ENCODE peak calls at places on chromosomes 6 and 20, in four cellular contexts. One of them, this sample, is unnamed.

GRCh38 chr20:60352580-60352979 is 394.4 kb downstream of the CDH26 start:
- DNase-seq in GM23248: no peak
- DNase-seq in Peyer's patch: no peak
- DNase-seq in PC-3: no peak
- DNase-seq in this sample: no peak

GRCh38 chr6:46500382-46500781 is 9.1 kb upstream of the RCAN2 start:
- DNase-seq in GM23248: no peak
- DNase-seq in Peyer's patch: no peak
- DNase-seq in PC-3: no peak
- DNase-seq in this sample: no peak

GRCh38 chr6:143061597-143062385 is 1.1 kb downstream of the AIG1 start:
- DNase-seq in Peyer's patch: no peak
- DNase-seq in GM23248: peak; percentile 50
- DNase-seq in PC-3: no peak
- DNase-seq in this sample: no peak

GRCh38 chr6:145310116-145310515 is 425.2 kb downstream of the EPM2A start:
- DNase-seq in PC-3: peak; percentile 26
- DNase-seq in Peyer's patch: no peak
- DNase-seq in GM23248: peak; percentile 82
- DNase-seq in this sample: no peak

GRCh38 chr6:11035961-11036360 is 8.1 kb downstream of the ELOVL2 start:
- DNase-seq in Peyer's patch: no peak
- DNase-seq in PC-3: no peak
- DNase-seq in GM23248: no peak
- DNase-seq in this sample: no peak

GRCh38 chr6:167350731-167351655 is 26.1 kb downstream of the TTLL2 start:
- DNase-seq in PC-3: peak; percentile 19
- DNase-seq in Peyer's patch: peak; percentile 76
- DNase-seq in GM23248: peak; percentile 46
- DNase-seq in this sample: no peak

GRCh38 chr6:105596284-105596755 is 193.4 kb upstream of the PREP start:
- DNase-seq in Peyer's patch: no peak
- DNase-seq in GM23248: peak; percentile 95
- DNase-seq in PC-3: peak; percentile 95
- DNase-seq in this sample: no peak

GRCh38 chr6:56021943-56022342 is 146.6 kb upstream of the BMP5 start:
- DNase-seq in Peyer's patch: no peak
- DNase-seq in PC-3: peak; percentile 47
- DNase-seq in GM23248: no peak
- DNase-seq in this sample: no peak

GRCh38 chr6:41315943-41316342 is 19.5 kb upstream of the NCR2 start:
- DNase-seq in Peyer's patch: no peak
- DNase-seq in PC-3: no peak
- DNase-seq in GM23248: no peak
- DNase-seq in this sample: no peak

GRCh38 chr6:119256978-119257462 is 92.5 kb downstream of the MAN1A1 start:
- DNase-seq in GM23248: no peak
- DNase-seq in Peyer's patch: no peak
- DNase-seq in PC-3: no peak
- DNase-seq in this sample: no peak

GRCh38 chr20:16479666-16480065 is 93.6 kb downstream of the KIF16B start:
- DNase-seq in Peyer's patch: no peak
- DNase-seq in PC-3: no peak
- DNase-seq in GM23248: no peak
- DNase-seq in this sample: no peak

GRCh38 chr6:139296927-139297326 is 5.1 kb upstream of the TXLNB start:
- DNase-seq in Peyer's patch: no peak
- DNase-seq in GM23248: peak; percentile 64
- DNase-seq in PC-3: peak; percentile 66
- DNase-seq in this sample: no peak

GRCh38 chr20:50292324-50293243 is 102.0 kb downstream of the CEBPB start:
- DNase-seq in PC-3: peak; percentile 72
- DNase-seq in GM23248: peak; percentile 94
- DNase-seq in Peyer's patch: peak; percentile 47
- DNase-seq in this sample: peak; percentile 87

GRCh38 chr6:6218246-6219085 is 102.0 kb downstream of the F13A1 start:
- DNase-seq in PC-3: peak; percentile 43
- DNase-seq in GM23248: peak; percentile 92
- DNase-seq in Peyer's patch: no peak
- DNase-seq in this sample: no peak

GRCh38 chr6:37432916-37433656 is at the start of gene CMTR1:
- DNase-seq in Peyer's patch: peak; percentile 94
- DNase-seq in PC-3: peak; percentile 93
- DNase-seq in GM23248: peak; percentile 95
- DNase-seq in this sample: peak; percentile 68

GRCh38 chr6:313917-314316 is 21.6 kb downstream of the DUSP22 start:
- DNase-seq in PC-3: no peak
- DNase-seq in GM23248: no peak
- DNase-seq in Peyer's patch: no peak
- DNase-seq in this sample: no peak

GRCh38 chr6:96926425-96926824 is 1.9 kb downstream of the KLHL32 start:
- DNase-seq in PC-3: no peak
- DNase-seq in Peyer's patch: no peak
- DNase-seq in GM23248: no peak
- DNase-seq in this sample: no peak

GRCh38 chr20:62009322-62009721 is 56.4 kb downstream of the TAF4 start:
- DNase-seq in Peyer's patch: no peak
- DNase-seq in GM23248: no peak
- DNase-seq in PC-3: no peak
- DNase-seq in this sample: no peak
- H3K36me3 ChIP-seq in Peyer's patch: peaks cover 75% of the 10 kb centered on the region
- H3K36me3 ChIP-seq in GM23248: peaks cover 6% of the 10 kb centered on the region
- H3K36me3 ChIP-seq in PC-3: peaks cover 15% of the 10 kb centered on the region
- H3K36me3 ChIP-seq in this sample: peaks cover 46% of the 10 kb centered on the region

DNA sequence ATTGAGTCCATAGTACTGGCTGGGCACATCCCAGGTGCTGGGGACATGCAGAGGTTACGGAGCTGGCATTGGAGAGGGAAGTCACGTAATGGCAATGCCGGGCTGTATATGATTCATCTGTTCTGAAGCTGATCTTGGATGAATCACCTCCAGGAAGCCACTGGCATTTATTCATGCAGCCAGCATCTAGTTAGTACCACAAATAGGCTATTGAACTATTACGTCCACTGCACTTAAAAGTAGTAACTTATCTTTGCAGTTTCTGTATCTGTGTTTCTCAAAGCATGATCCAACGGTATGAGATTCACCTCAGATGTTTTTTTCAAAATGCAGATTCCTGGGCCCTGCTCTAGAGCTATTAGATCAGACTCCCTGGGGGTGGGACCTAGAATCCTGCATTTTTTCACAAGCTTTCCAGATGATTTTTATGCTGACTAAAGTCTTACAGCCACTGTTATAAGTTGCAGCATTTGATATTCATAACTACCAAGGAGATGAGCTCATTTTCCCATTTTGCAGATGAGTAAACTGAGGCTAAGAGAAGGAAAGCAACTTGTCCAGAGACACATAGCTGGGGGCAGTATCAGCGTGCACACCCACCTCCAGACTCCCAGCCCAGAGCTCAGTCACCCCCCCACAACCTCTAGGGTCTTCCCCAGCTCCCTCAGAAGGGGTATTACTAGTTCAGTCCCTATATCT is 44.0 kb upstream of the ID1 start:
- DNase-seq in Peyer's patch: no peak
- DNase-seq in GM23248: peak; percentile 98
- DNase-seq in PC-3: peak; percentile 96
- DNase-seq in this sample: peak; percentile 61
- H3K27ac ChIP-seq in Peyer's patch: peak overlapping the region; percentile 42
- H3K27ac ChIP-seq in GM23248: peak overlapping the region; percentile 99
- H3K27ac ChIP-seq in PC-3: peak overlapping the region; percentile 95
- H3K27ac ChIP-seq in this sample: peak overlapping the region; percentile 87

GRCh38 chr6:34285571-34285970 is 36.8 kb upstream of the SMIM29 start:
- DNase-seq in GM23248: no peak
- DNase-seq in PC-3: no peak
- DNase-seq in Peyer's patch: no peak
- DNase-seq in this sample: no peak
- H3K4me1 ChIP-seq in GM23248: peaks cover 6% of the 10 kb centered on the region
- H3K4me1 ChIP-seq in PC-3: no peaks in the 10 kb centered on the region
- H3K4me1 ChIP-seq in Peyer's patch: no peaks in the 10 kb centered on the region
- H3K4me1 ChIP-seq in this sample: peaks cover 10% of the 10 kb centered on the region

GRCh38 chr6:17650910-17651309 is 50.8 kb downstream of the FAM8A1 start:
- DNase-seq in PC-3: no peak
- DNase-seq in Peyer's patch: no peak
- DNase-seq in GM23248: no peak
- DNase-seq in this sample: no peak

GRCh38 chr6:17656092-17656491 is 50.6 kb downstream of the NUP153 start:
- DNase-seq in PC-3: no peak
- DNase-seq in Peyer's patch: no peak
- DNase-seq in GM23248: peak; percentile 15
- DNase-seq in this sample: no peak

GRCh38 chr6:17653198-17653881 is 53.2 kb downstream of the FAM8A1 start:
- DNase-seq in Peyer's patch: no peak
- DNase-seq in PC-3: no peak
- DNase-seq in GM23248: no peak
- DNase-seq in this sample: no peak

DNA sequence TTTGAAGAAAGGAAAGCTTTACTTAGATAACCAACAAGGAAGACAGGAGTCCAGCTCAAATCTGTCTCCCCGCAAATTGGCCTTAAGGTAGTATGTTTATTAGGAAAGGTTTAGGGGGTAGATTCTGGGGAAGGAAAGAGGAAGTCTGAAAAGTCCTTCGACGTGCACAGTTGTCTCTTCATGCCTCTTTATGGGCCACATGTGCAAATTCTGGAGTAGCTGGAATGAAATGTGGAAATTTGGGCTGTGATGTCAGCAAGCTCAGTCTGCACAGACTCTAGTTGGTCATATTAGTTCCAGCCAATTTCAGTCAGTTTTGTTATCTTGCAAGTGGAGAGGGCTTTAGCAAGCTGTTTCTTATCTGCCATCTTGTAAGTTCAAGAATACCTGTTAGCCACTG is 50.1 kb downstream of the NUP153 start:
- DNase-seq in Peyer's patch: no peak
- DNase-seq in PC-3: no peak
- DNase-seq in GM23248: no peak
- DNase-seq in this sample: no peak
- H3K36me3 ChIP-seq in Peyer's patch: peaks cover 48% of the 10 kb centered on the region
- H3K36me3 ChIP-seq in PC-3: peaks cover 70% of the 10 kb centered on the region
- H3K36me3 ChIP-seq in GM23248: peaks cover 33% of the 10 kb centered on the region
- H3K36me3 ChIP-seq in this sample: peaks cover 8% of the 10 kb centered on the region

GRCh38 chr20:3765171-3765887 is 2.2 kb downstream of the ADISSP start:
- DNase-seq in GM23248: no peak
- DNase-seq in Peyer's patch: no peak
- DNase-seq in PC-3: no peak
- DNase-seq in this sample: no peak

GRCh38 chr20:3768342-3769130 is 983 bp upstream of the ADISSP start:
- DNase-seq in PC-3: peak; percentile 76
- DNase-seq in Peyer's patch: peak; percentile 81
- DNase-seq in GM23248: peak; percentile 89
- DNase-seq in this sample: peak; percentile 31

GRCh38 chr20:3767434-3768341 is at the start of gene ADISSP:
- DNase-seq in GM23248: peak; percentile 100
- DNase-seq in Peyer's patch: peak; percentile 97
- DNase-seq in PC-3: peak; percentile 99
- DNase-seq in this sample: peak; percentile 93

GRCh38 chr20:3766381-3766780 is 1.2 kb downstream of the ADISSP start:
- DNase-seq in Peyer's patch: no peak
- DNase-seq in GM23248: no peak
- DNase-seq in PC-3: no peak
- DNase-seq in this sample: no peak

GRCh38 chr20:3766832-3767433 is 620 bp downstream of the ADISSP start:
- DNase-seq in PC-3: peak; percentile 36
- DNase-seq in Peyer's patch: no peak
- DNase-seq in GM23248: peak; percentile 50
- DNase-seq in this sample: no peak
- H3K27ac ChIP-seq in PC-3: peak overlapping the region; percentile 17
- H3K27ac ChIP-seq in Peyer's patch: peak overlapping the region; percentile 23
- H3K27ac ChIP-seq in GM23248: no peak overlapping the region
- H3K27ac ChIP-seq in this sample: no peak overlapping the region

DNA sequence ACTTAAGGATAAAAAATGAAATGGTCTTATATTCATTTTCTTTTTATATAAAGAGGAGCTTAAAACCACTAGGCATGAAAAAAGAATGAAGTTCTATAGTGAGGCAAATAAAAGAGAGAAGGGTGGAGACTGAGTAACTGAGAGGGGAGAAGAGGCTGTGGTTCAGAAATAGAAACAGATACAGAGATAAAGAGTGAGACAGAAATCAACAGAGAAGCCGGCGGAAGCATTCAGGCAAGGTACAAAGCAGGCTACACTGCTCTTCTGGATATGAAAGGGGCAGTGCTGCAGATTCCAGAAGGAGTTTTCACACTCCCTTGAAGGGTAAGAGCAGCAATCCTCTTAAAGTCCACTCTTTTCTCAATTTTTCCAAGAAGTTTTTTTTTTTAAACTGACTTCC is 29.9 kb downstream of the NFATC2 start:
- DNase-seq in Peyer's patch: no peak
- DNase-seq in PC-3: no peak
- DNase-seq in GM23248: no peak
- DNase-seq in this sample: no peak
- H3K4me1 ChIP-seq in Peyer's patch: no peaks in the 10 kb centered on the region
- H3K4me1 ChIP-seq in PC-3: no peaks in the 10 kb centered on the region
- H3K4me1 ChIP-seq in GM23248: no peaks in the 10 kb centered on the region
- H3K4me1 ChIP-seq in this sample: no peaks in the 10 kb centered on the region

GRCh38 chr6:158606935-158607334 is 37.6 kb downstream of the DYNLT1 start:
- DNase-seq in PC-3: no peak
- DNase-seq in Peyer's patch: no peak
- DNase-seq in GM23248: no peak
- DNase-seq in this sample: no peak

GRCh38 chr6:158599635-158600034 is 39.7 kb downstream of the TMEM181 start:
- DNase-seq in Peyer's patch: no peak
- DNase-seq in PC-3: no peak
- DNase-seq in GM23248: no peak
- DNase-seq in this sample: no peak

GRCh38 chr6:158604048-158604406 is 40.5 kb downstream of the DYNLT1 start:
- DNase-seq in Peyer's patch: no peak
- DNase-seq in GM23248: no peak
- DNase-seq in PC-3: no peak
- DNase-seq in this sample: no peak

GRCh38 chr6:158605266-158605878 is 39.2 kb downstream of the DYNLT1 start:
- DNase-seq in Peyer's patch: peak; percentile 60
- DNase-seq in PC-3: peak; percentile 70
- DNase-seq in GM23248: peak; percentile 83
- DNase-seq in this sample: no peak

GRCh38 chr6:158603261-158604047 is 41.1 kb downstream of the DYNLT1 start:
- DNase-seq in GM23248: no peak
- DNase-seq in PC-3: no peak
- DNase-seq in Peyer's patch: no peak
- DNase-seq in this sample: no peak
- H3K36me3 ChIP-seq in GM23248: no peaks in the 10 kb centered on the region
- H3K36me3 ChIP-seq in PC-3: peaks cover 5% of the 10 kb centered on the region
- H3K36me3 ChIP-seq in Peyer's patch: peaks cover 59% of the 10 kb centered on the region
- H3K36me3 ChIP-seq in this sample: peaks cover 4% of the 10 kb centered on the region

GRCh38 chr6:34663887-34664269 is 32.7 kb downstream of the ILRUN start:
- DNase-seq in PC-3: no peak
- DNase-seq in GM23248: peak; percentile 39
- DNase-seq in Peyer's patch: no peak
- DNase-seq in this sample: no peak
- H3K27ac ChIP-seq in PC-3: peak overlapping the region; percentile 56
- H3K27ac ChIP-seq in GM23248: peak overlapping the region; percentile 73
- H3K27ac ChIP-seq in Peyer's patch: no peak overlapping the region
- H3K27ac ChIP-seq in this sample: peak overlapping the region; percentile 49

This sample was measured in thoracic aorta.